ENCODE peak calls at places on chromosomes 2 and 18, in four cellular contexts. One of them, this sample, is unnamed.

GRCh38 chr18:30044496-30044895 is 998.0 kb downstream of the DSC3 start:
- DNase-seq in Panc1: no peak
- DNase-seq in K562: no peak
- DNase-seq in HepG2: no peak
- DNase-seq in this sample: no peak

GRCh38 chr18:21896732-21897336 is 156.2 kb downstream of the MIB1 start:
- DNase-seq in K562: peak; percentile 23
- DNase-seq in Panc1: no peak
- DNase-seq in HepG2: no peak
- DNase-seq in this sample: no peak

GRCh38 chr2:240404174-240404852 is 31.1 kb upstream of the GPC1 start:
- DNase-seq in HepG2: no peak
- DNase-seq in K562: no peak
- DNase-seq in Panc1: no peak
- DNase-seq in this sample: no peak

GRCh38 chr18:74496508-74497307 is 545 bp downstream of the CNDP2 start:
- DNase-seq in Panc1: no peak
- DNase-seq in K562: no peak
- DNase-seq in HepG2: peak; percentile 65
- DNase-seq in this sample: peak; percentile 26

GRCh38 chr18:23824235-23824634 is 135.0 kb downstream of the LAMA3 start:
- DNase-seq in Panc1: no peak
- DNase-seq in HepG2: no peak
- DNase-seq in K562: no peak
- DNase-seq in this sample: no peak

GRCh38 chr2:86788881-86789686 is 1.6 kb downstream of the CD8A start:
- DNase-seq in Panc1: no peak
- DNase-seq in K562: no peak
- DNase-seq in HepG2: no peak
- DNase-seq in this sample: no peak

GRCh38 chr2:242060212-242060835 is 190.8 kb downstream of the RTP5 start:
- DNase-seq in HepG2: no peak
- DNase-seq in K562: no peak
- DNase-seq in Panc1: no peak
- DNase-seq in this sample: no peak

GRCh38 chr2:179437430-179437829 is 172.8 kb upstream of the SESTD1 start:
- DNase-seq in HepG2: no peak
- DNase-seq in Panc1: no peak
- DNase-seq in K562: no peak
- DNase-seq in this sample: no peak

GRCh38 chr2:146602856-146603255 is 1242.0 kb upstream of the ACVR2A start:
- DNase-seq in HepG2: no peak
- DNase-seq in K562: no peak
- DNase-seq in Panc1: no peak
- DNase-seq in this sample: no peak

GRCh38 chr18:59787998-59788875 is 91.0 kb upstream of the CCBE1 start:
- DNase-seq in Panc1: no peak
- DNase-seq in HepG2: no peak
- DNase-seq in K562: no peak
- DNase-seq in this sample: peak; percentile 35

GRCh38 chr18:47968721-47969120 is 38.3 kb upstream of the SMAD2 start:
- DNase-seq in K562: no peak
- DNase-seq in Panc1: no peak
- DNase-seq in HepG2: no peak
- DNase-seq in this sample: no peak

GRCh38 chr2:15912203-15912602 is 28.1 kb upstream of the MYCN start:
- DNase-seq in HepG2: no peak
- DNase-seq in Panc1: peak; percentile 2
- DNase-seq in K562: no peak
- DNase-seq in this sample: no peak

GRCh38 chr2:85490861-85491763 is 47.9 kb upstream of the MAT2A start:
- DNase-seq in K562: no peak
- DNase-seq in HepG2: no peak
- DNase-seq in Panc1: no peak
- DNase-seq in this sample: no peak

GRCh38 chr2:163375070-163375469 is 360.7 kb downstream of the FIGN start:
- DNase-seq in HepG2: no peak
- DNase-seq in K562: no peak
- DNase-seq in Panc1: no peak
- DNase-seq in this sample: no peak

GRCh38 chr2:12970861-12971260 is 254.1 kb downstream of the TRIB2 start:
- DNase-seq in HepG2: no peak
- DNase-seq in K562: no peak
- DNase-seq in Panc1: no peak
- DNase-seq in this sample: no peak

GRCh38 chr2:8477511-8478132 is 204.2 kb upstream of the ID2 start:
- DNase-seq in HepG2: no peak
- DNase-seq in K562: no peak
- DNase-seq in Panc1: no peak
- DNase-seq in this sample: no peak

GRCh38 chr18:25710981-25711380 is 359.0 kb upstream of the ZNF521 start:
- DNase-seq in HepG2: no peak
- DNase-seq in K562: no peak
- DNase-seq in Panc1: no peak
- DNase-seq in this sample: no peak

GRCh38 chr2:240964854-240965295 is 33.5 kb upstream of the SNED1 start:
- DNase-seq in Panc1: no peak
- DNase-seq in HepG2: no peak
- DNase-seq in K562: no peak
- DNase-seq in this sample: no peak

GRCh38 chr2:71008342-71008741 is 13.7 kb upstream of the TEX261 start:
- DNase-seq in HepG2: no peak
- DNase-seq in Panc1: no peak
- DNase-seq in K562: peak; percentile 3
- DNase-seq in this sample: no peak

GRCh38 chr18:12543697-12544096 is 114.2 kb downstream of the SPIRE1 start:
- DNase-seq in Panc1: no peak
- DNase-seq in K562: no peak
- DNase-seq in HepG2: no peak
- DNase-seq in this sample: no peak

GRCh38 chr2:20818820-20819219 is 4.1 kb downstream of the LDAH start:
- DNase-seq in K562: no peak
- DNase-seq in Panc1: no peak
- DNase-seq in HepG2: no peak
- DNase-seq in this sample: no peak

GRCh38 chr18:58539659-58540380 is 89.1 kb downstream of the ALPK2 start:
- DNase-seq in HepG2: peak; percentile 72
- DNase-seq in Panc1: no peak
- DNase-seq in K562: no peak
- DNase-seq in this sample: no peak

GRCh38 chr2:147399011-147399410 is 445.8 kb upstream of the ACVR2A start:
- DNase-seq in K562: no peak
- DNase-seq in HepG2: no peak
- DNase-seq in Panc1: no peak
- DNase-seq in this sample: no peak

GRCh38 chr2:191304939-191305875 is 60.0 kb downstream of the MYO1B start:
- DNase-seq in HepG2: no peak
- DNase-seq in Panc1: no peak
- DNase-seq in K562: no peak
- DNase-seq in this sample: no peak

GRCh38 chr2:238107525-238108422 is 7.6 kb downstream of the ESPNL start:
- DNase-seq in HepG2: peak; percentile 81
- DNase-seq in Panc1: no peak
- DNase-seq in K562: no peak
- DNase-seq in this sample: no peak

GRCh38 chr2:213251618-213252017 is 32.6 kb upstream of the SPAG16 start:
- DNase-seq in K562: peak; percentile 38
- DNase-seq in HepG2: peak; percentile 72
- DNase-seq in Panc1: no peak
- DNase-seq in this sample: peak; percentile 50

GRCh38 chr2:69366-70344 is 23.4 kb upstream of the FAM110C start:
- DNase-seq in Panc1: no peak
- DNase-seq in HepG2: peak; percentile 16
- DNase-seq in K562: peak; percentile 26
- DNase-seq in this sample: no peak

GRCh38 chr2:65177754-65178442 is 48.0 kb upstream of the RAB1A start:
- DNase-seq in Panc1: no peak
- DNase-seq in K562: no peak
- DNase-seq in HepG2: no peak
- DNase-seq in this sample: no peak

DNA sequence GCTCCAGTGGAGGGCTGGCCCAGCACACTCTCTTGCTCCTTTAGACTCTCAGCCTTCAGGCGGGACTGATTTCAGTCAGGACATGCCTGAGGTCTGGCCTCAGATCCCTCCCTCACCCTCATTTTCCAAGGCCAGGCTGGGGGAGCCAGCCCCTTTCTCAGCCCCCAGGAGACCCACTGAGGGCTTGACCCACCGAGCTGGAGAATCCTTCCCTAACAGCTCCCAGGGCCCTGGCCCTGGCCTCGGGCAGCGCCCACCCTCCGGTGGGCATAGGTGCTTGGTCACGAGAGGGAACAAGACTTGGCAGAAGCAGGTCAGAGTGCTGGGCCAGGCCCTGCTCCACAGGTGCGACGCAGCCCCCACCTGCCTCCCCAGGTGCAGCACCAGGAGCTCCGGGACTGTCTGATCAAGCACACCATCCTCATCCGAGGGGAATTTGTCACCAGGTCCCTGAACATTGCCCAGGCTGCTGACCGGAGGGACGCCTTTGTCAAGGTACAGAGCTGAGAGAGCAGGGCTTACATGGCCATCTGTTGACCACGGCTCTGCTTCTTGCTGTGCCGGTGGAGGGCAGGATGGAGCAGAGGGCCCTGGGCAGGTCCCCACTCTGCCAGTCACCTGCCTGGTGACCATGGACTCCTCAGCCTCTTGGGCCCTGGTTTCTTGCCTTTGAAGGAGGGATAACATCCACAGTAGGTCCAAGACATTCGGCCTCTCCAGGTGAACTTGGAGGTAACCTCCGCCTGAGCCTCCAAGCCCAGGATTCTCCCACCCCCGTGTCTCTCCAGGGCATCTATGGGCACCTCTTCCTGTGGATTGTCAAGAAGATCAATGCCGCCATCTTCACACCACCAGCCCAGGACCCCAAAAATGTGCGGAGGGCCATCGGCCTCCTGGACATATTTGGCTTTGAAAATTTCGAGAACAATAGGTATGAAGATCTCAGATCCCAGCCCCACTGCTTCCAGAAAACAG is 46.3 kb downstream of the MYO7B start:
- DNase-seq in Panc1: no peak
- DNase-seq in K562: no peak
- DNase-seq in HepG2: no peak
- DNase-seq in this sample: no peak
- TF ChIP-seq TCF7L2 in Panc1: no peak
- TF ChIP-seq TCF7L2 in K562: no peak
- TF ChIP-seq TCF7L2 in HepG2: no peak
- TF ChIP-seq TCF7L2 in this sample: no peak

GRCh38 chr2:112031916-112032582 is 23.0 kb upstream of the TMEM87B start:
- DNase-seq in Panc1: no peak
- DNase-seq in HepG2: no peak
- DNase-seq in K562: no peak
- DNase-seq in this sample: no peak
- TF ChIP-seq POLR2AphosphoS5 in Panc1: no peak
- TF ChIP-seq POLR2AphosphoS5 in HepG2: no peak
- TF ChIP-seq POLR2AphosphoS5 in K562: no peak
- TF ChIP-seq POLR2AphosphoS5 in this sample: no peak

DNA sequence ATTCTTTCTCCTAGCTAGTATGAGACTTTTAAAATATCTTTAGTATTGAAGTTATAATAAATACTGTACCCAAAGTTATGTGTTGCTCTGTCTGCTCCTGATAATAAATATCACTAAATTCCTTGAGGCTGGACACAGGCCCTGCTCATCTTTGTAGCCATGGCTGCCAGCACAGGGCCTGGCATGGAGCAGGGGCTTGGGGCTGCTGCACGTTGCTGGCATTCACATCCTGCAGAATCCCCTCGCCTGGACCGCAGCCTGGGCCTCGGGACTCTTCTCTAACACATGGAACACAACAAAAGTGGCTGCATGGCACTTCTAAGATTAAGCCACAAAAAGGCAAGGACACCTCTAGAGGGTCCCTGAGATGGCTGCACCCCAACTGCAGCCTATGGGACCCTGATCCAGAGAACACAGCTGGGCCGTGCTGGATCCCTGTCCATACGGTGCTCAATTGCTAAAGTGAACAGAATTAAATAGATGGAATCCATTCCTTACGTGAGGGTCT is 477.5 kb upstream of the MYT1L start:
- DNase-seq in Panc1: no peak
- DNase-seq in K562: no peak
- DNase-seq in HepG2: no peak
- DNase-seq in this sample: no peak
- H3K4me1 ChIP-seq in Panc1: no peaks in the 10 kb centered on the region
- H3K4me1 ChIP-seq in K562: no peaks in the 10 kb centered on the region
- H3K4me1 ChIP-seq in HepG2: no peaks in the 10 kb centered on the region
- H3K4me1 ChIP-seq in this sample: no peaks in the 10 kb centered on the region

GRCh38 chr2:152434395-152435182 is 99.6 kb downstream of the FMNL2 start:
- DNase-seq in K562: no peak
- DNase-seq in HepG2: no peak
- DNase-seq in Panc1: no peak
- DNase-seq in this sample: no peak
- TF ChIP-seq TCF7L2 in K562: no peak
- TF ChIP-seq TCF7L2 in HepG2: no peak
- TF ChIP-seq TCF7L2 in Panc1: no peak
- TF ChIP-seq TCF7L2 in this sample: no peak

GRCh38 chr2:98658816-98659486 is 50.6 kb downstream of the UNC50 start:
- DNase-seq in Panc1: no peak
- DNase-seq in K562: no peak
- DNase-seq in HepG2: no peak
- DNase-seq in this sample: no peak

GRCh38 chr2:98665638-98666037 is 57.2 kb downstream of the UNC50 start:
- DNase-seq in K562: no peak
- DNase-seq in Panc1: no peak
- DNase-seq in HepG2: no peak
- DNase-seq in this sample: no peak

GRCh38 chr2:98664323-98664722 is 55.9 kb downstream of the UNC50 start:
- DNase-seq in HepG2: no peak
- DNase-seq in Panc1: no peak
- DNase-seq in K562: no peak
- DNase-seq in this sample: peak; percentile 13

GRCh38 chr2:98663521-98664090 is 55.2 kb downstream of the UNC50 start:
- DNase-seq in HepG2: no peak
- DNase-seq in Panc1: no peak
- DNase-seq in K562: no peak
- DNase-seq in this sample: no peak
- TF ChIP-seq POLR2AphosphoS5 in HepG2: no peak
- TF ChIP-seq POLR2AphosphoS5 in Panc1: no peak
- TF ChIP-seq POLR2AphosphoS5 in K562: no peak
- TF ChIP-seq POLR2AphosphoS5 in this sample: no peak

GRCh38 chr2:27772804-27773203 is 1.3 kb downstream of the MRPL33 start:
- DNase-seq in HepG2: no peak
- DNase-seq in K562: no peak
- DNase-seq in Panc1: no peak
- DNase-seq in this sample: no peak
- H3K4me1 ChIP-seq in HepG2: peaks cover 39% of the 10 kb centered on the region
- H3K4me1 ChIP-seq in K562: peaks cover 2% of the 10 kb centered on the region
- H3K4me1 ChIP-seq in Panc1: peaks cover 18% of the 10 kb centered on the region
- H3K4me1 ChIP-seq in this sample: peaks cover 19% of the 10 kb centered on the region